ENCODE peak calls at places on chromosomes 12 and 14, in seven cellular contexts. One of them, this sample, is unnamed.

GRCh38 chr12:6703631-6704030 is 3.0 kb upstream of the PIANP start:
- DNase-seq in skeletal muscle cell: no peak
- DNase-seq in AG08396: no peak
- DNase-seq in omental fat pad: no peak
- DNase-seq in T-helper 2 cell: no peak
- DNase-seq in endothelial cell: no peak
- DNase-seq in effector memory CD4-positive, alpha-beta T cell: no peak
- DNase-seq in this sample: no peak

GRCh38 chr14:36519431-36520321 is at the start of gene NKX2-1:
- DNase-seq in skeletal muscle cell: no peak
- DNase-seq in endothelial cell: no peak
- DNase-seq in effector memory CD4-positive, alpha-beta T cell: no peak
- DNase-seq in T-helper 2 cell: no peak
- DNase-seq in AG08396: peak
- DNase-seq in omental fat pad: no peak
- DNase-seq in this sample: no peak

GRCh38 chr14:69037790-69038448 is 58.8 kb upstream of the ACTN1 start:
- DNase-seq in AG08396: no peak
- DNase-seq in effector memory CD4-positive, alpha-beta T cell: no peak
- DNase-seq in endothelial cell: no peak
- DNase-seq in skeletal muscle cell: no peak
- DNase-seq in omental fat pad: no peak
- DNase-seq in T-helper 2 cell: no peak
- DNase-seq in this sample: no peak

GRCh38 chr14:75372260-75372659 is 55.6 kb upstream of the JDP2 start:
- DNase-seq in effector memory CD4-positive, alpha-beta T cell: no peak
- DNase-seq in endothelial cell: no peak
- DNase-seq in AG08396: no peak
- DNase-seq in omental fat pad: no peak
- DNase-seq in T-helper 2 cell: no peak
- DNase-seq in skeletal muscle cell: peak
- DNase-seq in this sample: no peak

GRCh38 chr12:97168804-97169203 is 261.7 kb downstream of the NEDD1 start:
- DNase-seq in T-helper 2 cell: no peak
- DNase-seq in endothelial cell: no peak
- DNase-seq in omental fat pad: no peak
- DNase-seq in skeletal muscle cell: no peak
- DNase-seq in AG08396: no peak
- DNase-seq in effector memory CD4-positive, alpha-beta T cell: no peak
- DNase-seq in this sample: no peak

GRCh38 chr14:54567634-54568561 is 970 bp downstream of the SAMD4A start:
- DNase-seq in effector memory CD4-positive, alpha-beta T cell: peak
- DNase-seq in omental fat pad: no peak
- DNase-seq in T-helper 2 cell: peak
- DNase-seq in skeletal muscle cell: no peak
- DNase-seq in endothelial cell: peak
- DNase-seq in AG08396: peak
- DNase-seq in this sample: no peak

GRCh38 chr14:52961060-52961639 is 10.3 kb upstream of the FERMT2 start:
- DNase-seq in effector memory CD4-positive, alpha-beta T cell: peak
- DNase-seq in skeletal muscle cell: peak
- DNase-seq in T-helper 2 cell: peak
- DNase-seq in omental fat pad: no peak
- DNase-seq in endothelial cell: peak
- DNase-seq in AG08396: peak
- DNase-seq in this sample: no peak

GRCh38 chr12:110100315-110100970 is 23.7 kb upstream of the IFT81 start:
- DNase-seq in omental fat pad: peak
- DNase-seq in endothelial cell: peak
- DNase-seq in skeletal muscle cell: no peak
- DNase-seq in AG08396: peak
- DNase-seq in T-helper 2 cell: peak
- DNase-seq in effector memory CD4-positive, alpha-beta T cell: peak
- DNase-seq in this sample: no peak